ENCODE peak calls at places on chromosomes 1 and 21, in five cellular contexts. One of them, this sample, is unnamed.

GRCh38 chr1:167673285-167673684 is 43.3 kb downstream of the RCSD1 start:
- DNase-seq in neuronal stem cell: no peak
- DNase-seq in A549: no peak
- DNase-seq in fibroblast of lung: no peak
- DNase-seq in AG09309: no peak
- DNase-seq in this sample: no peak

GRCh38 chr1:196598902-196599301 is 9.3 kb downstream of the KCNT2 start:
- DNase-seq in A549: no peak
- DNase-seq in AG09309: no peak
- DNase-seq in neuronal stem cell: no peak
- DNase-seq in fibroblast of lung: no peak
- DNase-seq in this sample: no peak

GRCh38 chr1:163202833-163203451 is at the start of gene RGS5:
- DNase-seq in neuronal stem cell: peak
- DNase-seq in fibroblast of lung: peak
- DNase-seq in AG09309: no peak
- DNase-seq in A549: no peak
- DNase-seq in this sample: peak

GRCh38 chr1:239930646-239931262 is 160.9 kb upstream of the FMN2 start:
- DNase-seq in fibroblast of lung: no peak
- DNase-seq in neuronal stem cell: no peak
- DNase-seq in AG09309: no peak
- DNase-seq in A549: no peak
- DNase-seq in this sample: peak

GRCh38 chr1:218402771-218403110 is 57.6 kb downstream of the TGFB2 start:
- DNase-seq in A549: no peak
- DNase-seq in AG09309: no peak
- DNase-seq in fibroblast of lung: no peak
- DNase-seq in neuronal stem cell: no peak
- DNase-seq in this sample: no peak

GRCh38 chr1:28365864-28366263 is 3.7 kb upstream of the PHACTR4 start:
- DNase-seq in fibroblast of lung: no peak
- DNase-seq in neuronal stem cell: no peak
- DNase-seq in A549: no peak
- DNase-seq in AG09309: no peak
- DNase-seq in this sample: no peak

GRCh38 chr1:187294421-187295201 is 465.9 kb downstream of the PLA2G4A start:
- DNase-seq in neuronal stem cell: no peak
- DNase-seq in A549: no peak
- DNase-seq in AG09309: no peak
- DNase-seq in fibroblast of lung: no peak
- DNase-seq in this sample: no peak

GRCh38 chr21:42455754-42456440 is 40.1 kb downstream of the RSPH1 start:
- DNase-seq in fibroblast of lung: no peak
- DNase-seq in neuronal stem cell: no peak
- DNase-seq in AG09309: no peak
- DNase-seq in A549: no peak
- DNase-seq in this sample: no peak

GRCh38 chr1:110237406-110238152 is 27.5 kb downstream of the KCNC4 start:
- DNase-seq in fibroblast of lung: no peak
- DNase-seq in AG09309: no peak
- DNase-seq in A549: no peak
- DNase-seq in neuronal stem cell: no peak
- DNase-seq in this sample: no peak

GRCh38 chr1:22729400-22729773 is 18.7 kb downstream of the EPHB2 start:
- DNase-seq in A549: no peak
- DNase-seq in AG09309: no peak
- DNase-seq in fibroblast of lung: no peak
- DNase-seq in neuronal stem cell: no peak
- DNase-seq in this sample: no peak

GRCh38 chr1:49098866-49099265 is 322.2 kb upstream of the BEND5 start:
- DNase-seq in A549: no peak
- DNase-seq in neuronal stem cell: no peak
- DNase-seq in AG09309: no peak
- DNase-seq in fibroblast of lung: no peak
- DNase-seq in this sample: no peak

GRCh38 chr1:11654571-11655262 is at the start of gene FBXO44:
- DNase-seq in A549: no peak
- DNase-seq in fibroblast of lung: no peak
- DNase-seq in neuronal stem cell: peak
- DNase-seq in AG09309: no peak
- DNase-seq in this sample: no peak

GRCh38 chr1:56584910-56585528 is 5.7 kb upstream of the PLPP3 start:
- DNase-seq in neuronal stem cell: peak
- DNase-seq in A549: peak
- DNase-seq in fibroblast of lung: peak
- DNase-seq in AG09309: no peak
- DNase-seq in this sample: no peak

GRCh38 chr21:45589686-45590245 is 47.5 kb upstream of the SLC19A1 start:
- DNase-seq in A549: no peak
- DNase-seq in neuronal stem cell: no peak
- DNase-seq in fibroblast of lung: no peak
- DNase-seq in AG09309: no peak
- DNase-seq in this sample: no peak

GRCh38 chr1:93753766-93754763 is 72.4 kb upstream of the BCAR3 start:
- DNase-seq in fibroblast of lung: peak
- DNase-seq in AG09309: peak
- DNase-seq in neuronal stem cell: no peak
- DNase-seq in A549: peak
- DNase-seq in this sample: peak

DNA sequence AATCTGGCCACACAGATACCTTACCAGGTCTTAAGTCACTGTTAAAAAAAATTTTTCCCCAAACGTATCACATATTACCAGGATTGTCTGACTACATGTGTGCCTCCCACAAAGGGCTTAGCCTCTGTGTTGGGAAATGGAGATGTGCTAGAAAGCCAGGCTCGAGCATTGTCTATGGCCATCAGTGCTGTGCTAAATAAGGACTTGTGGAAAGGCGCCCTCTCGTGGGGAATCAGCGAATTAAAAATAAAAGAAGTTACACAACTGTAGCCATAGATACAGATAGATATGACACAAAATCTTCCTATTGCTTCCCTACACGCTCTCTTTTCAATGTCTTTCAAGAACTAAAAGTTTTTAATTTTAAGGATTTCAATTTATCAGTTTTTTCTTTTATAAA is 47.5 kb upstream of the CRNN start:
- DNase-seq in neuronal stem cell: no peak
- DNase-seq in fibroblast of lung: peak
- DNase-seq in AG09309: peak
- DNase-seq in A549: no peak
- DNase-seq in this sample: no peak
- H3K4me3 ChIP-seq in neuronal stem cell: no peak
- H3K4me3 ChIP-seq in fibroblast of lung: no peak
- H3K4me3 ChIP-seq in AG09309: no peak
- H3K4me3 ChIP-seq in A549: no peak
- H3K4me3 ChIP-seq in this sample: no peak

GRCh38 chr1:8814870-8815269 is 2.6 kb downstream of the RERE start:
- DNase-seq in neuronal stem cell: peak
- DNase-seq in fibroblast of lung: no peak
- DNase-seq in AG09309: no peak
- DNase-seq in A549: no peak
- DNase-seq in this sample: no peak
- H3K4me3 ChIP-seq in neuronal stem cell: no peak
- H3K4me3 ChIP-seq in fibroblast of lung: no peak
- H3K4me3 ChIP-seq in AG09309: no peak
- H3K4me3 ChIP-seq in A549: no peak
- H3K4me3 ChIP-seq in this sample: no peak

GRCh38 chr1:155170101-155170785 is 2.9 kb downstream of the KRTCAP2 start:
- DNase-seq in neuronal stem cell: no peak
- DNase-seq in A549: no peak
- DNase-seq in AG09309: no peak
- DNase-seq in fibroblast of lung: no peak
- DNase-seq in this sample: no peak
- H3K4me3 ChIP-seq in neuronal stem cell: no peak
- H3K4me3 ChIP-seq in A549: no peak
- H3K4me3 ChIP-seq in AG09309: no peak
- H3K4me3 ChIP-seq in fibroblast of lung: no peak
- H3K4me3 ChIP-seq in this sample: no peak

DNA sequence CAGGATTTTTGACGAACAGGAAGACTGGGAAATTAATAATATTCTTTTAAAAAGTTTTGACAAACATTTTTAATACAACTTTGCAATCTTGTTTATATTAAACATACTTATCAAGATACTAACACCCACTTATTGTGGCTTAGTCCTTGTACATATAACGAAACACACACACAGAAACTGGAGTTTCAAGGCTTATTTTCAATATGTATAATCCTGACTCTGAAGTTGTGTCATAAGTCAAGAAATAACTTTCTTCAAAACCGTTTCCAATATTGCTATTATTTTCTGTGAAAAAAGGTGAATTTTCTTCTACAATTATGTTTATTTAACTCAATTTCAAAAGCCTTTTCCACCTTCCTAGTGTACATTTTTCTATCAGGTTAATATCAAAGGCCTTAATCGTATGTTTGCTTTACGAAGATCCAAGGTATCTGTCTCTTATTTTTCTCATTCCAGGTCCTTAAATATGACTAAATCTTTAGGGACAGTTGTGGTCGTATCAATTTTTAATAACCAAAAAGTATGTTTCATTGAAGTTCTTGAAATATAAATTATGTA is 1.8 kb downstream of the CDKN2C start:
- DNase-seq in fibroblast of lung: peak
- DNase-seq in AG09309: no peak
- DNase-seq in neuronal stem cell: no peak
- DNase-seq in A549: no peak
- DNase-seq in this sample: no peak
- H3K4me3 ChIP-seq in fibroblast of lung: peak
- H3K4me3 ChIP-seq in AG09309: peak
- H3K4me3 ChIP-seq in neuronal stem cell: no peak
- H3K4me3 ChIP-seq in A549: peak
- H3K4me3 ChIP-seq in this sample: no peak

GRCh38 chr1:227885135-227885647 is 62.5 kb downstream of the WNT9A start:
- DNase-seq in AG09309: no peak
- DNase-seq in neuronal stem cell: no peak
- DNase-seq in fibroblast of lung: no peak
- DNase-seq in A549: no peak
- DNase-seq in this sample: no peak
- H3K4me3 ChIP-seq in AG09309: no peak
- H3K4me3 ChIP-seq in neuronal stem cell: no peak
- H3K4me3 ChIP-seq in fibroblast of lung: no peak
- H3K4me3 ChIP-seq in A549: no peak
- H3K4me3 ChIP-seq in this sample: no peak